ENCODE peak calls at places on chromosomes 2 and 18, in four cellular contexts. One of them, this sample, is unnamed.

GRCh38 chr2:7962191-7962590 is 719.7 kb upstream of the ID2 start:
- DNase-seq in CD8-positive, alpha-beta T cell: no peak
- DNase-seq in activated CD4-positive, CD25-positive, alpha-beta regulatory T cell treated with anti-CD3 and anti-CD28 coated beads, Interleukin-2, amount 50 U/mL, for 72 hours: no peak
- DNase-seq in HFF-Myc: no peak
- DNase-seq in this sample: no peak

GRCh38 chr18:7896164-7896563 is 329.0 kb downstream of the PTPRM start:
- DNase-seq in activated CD4-positive, CD25-positive, alpha-beta regulatory T cell treated with anti-CD3 and anti-CD28 coated beads, Interleukin-2, amount 50 U/mL, for 72 hours: no peak
- DNase-seq in CD8-positive, alpha-beta T cell: no peak
- DNase-seq in HFF-Myc: no peak
- DNase-seq in this sample: no peak

GRCh38 chr2:84494070-84494469 is 22.2 kb upstream of the DNAH6 start:
- DNase-seq in activated CD4-positive, CD25-positive, alpha-beta regulatory T cell treated with anti-CD3 and anti-CD28 coated beads, Interleukin-2, amount 50 U/mL, for 72 hours: no peak
- DNase-seq in HFF-Myc: no peak
- DNase-seq in CD8-positive, alpha-beta T cell: no peak
- DNase-seq in this sample: no peak

GRCh38 chr2:98806266-98806697 is 75.3 kb upstream of the MGAT4A start:
- DNase-seq in activated CD4-positive, CD25-positive, alpha-beta regulatory T cell treated with anti-CD3 and anti-CD28 coated beads, Interleukin-2, amount 50 U/mL, for 72 hours: no peak
- DNase-seq in HFF-Myc: no peak
- DNase-seq in CD8-positive, alpha-beta T cell: no peak
- DNase-seq in this sample: no peak

GRCh38 chr2:234981197-234982095 is 29.6 kb downstream of the SH3BP4 start:
- DNase-seq in HFF-Myc: peak
- DNase-seq in CD8-positive, alpha-beta T cell: no peak
- DNase-seq in activated CD4-positive, CD25-positive, alpha-beta regulatory T cell treated with anti-CD3 and anti-CD28 coated beads, Interleukin-2, amount 50 U/mL, for 72 hours: no peak
- DNase-seq in this sample: peak

GRCh38 chr2:24597181-24597870 is 106.3 kb downstream of the NCOA1 start:
- DNase-seq in activated CD4-positive, CD25-positive, alpha-beta regulatory T cell treated with anti-CD3 and anti-CD28 coated beads, Interleukin-2, amount 50 U/mL, for 72 hours: no peak
- DNase-seq in HFF-Myc: no peak
- DNase-seq in CD8-positive, alpha-beta T cell: no peak
- DNase-seq in this sample: no peak

GRCh38 chr18:24878289-24878688 is 417.9 kb downstream of the HRH4 start:
- DNase-seq in CD8-positive, alpha-beta T cell: no peak
- DNase-seq in HFF-Myc: no peak
- DNase-seq in activated CD4-positive, CD25-positive, alpha-beta regulatory T cell treated with anti-CD3 and anti-CD28 coated beads, Interleukin-2, amount 50 U/mL, for 72 hours: no peak
- DNase-seq in this sample: no peak

GRCh38 chr2:3785220-3785889 is 82.0 kb downstream of the DCDC2C start:
- DNase-seq in activated CD4-positive, CD25-positive, alpha-beta regulatory T cell treated with anti-CD3 and anti-CD28 coated beads, Interleukin-2, amount 50 U/mL, for 72 hours: no peak
- DNase-seq in HFF-Myc: peak
- DNase-seq in CD8-positive, alpha-beta T cell: no peak
- DNase-seq in this sample: no peak

GRCh38 chr2:215401896-215402379 is 33.9 kb downstream of the FN1 start:
- DNase-seq in HFF-Myc: peak
- DNase-seq in activated CD4-positive, CD25-positive, alpha-beta regulatory T cell treated with anti-CD3 and anti-CD28 coated beads, Interleukin-2, amount 50 U/mL, for 72 hours: no peak
- DNase-seq in CD8-positive, alpha-beta T cell: no peak
- DNase-seq in this sample: no peak

GRCh38 chr2:45944075-45944474 is 292.6 kb downstream of the PRKCE start:
- DNase-seq in HFF-Myc: peak
- DNase-seq in activated CD4-positive, CD25-positive, alpha-beta regulatory T cell treated with anti-CD3 and anti-CD28 coated beads, Interleukin-2, amount 50 U/mL, for 72 hours: no peak
- DNase-seq in CD8-positive, alpha-beta T cell: no peak
- DNase-seq in this sample: no peak

GRCh38 chr2:226216578-226216977 is 583.0 kb downstream of the IRS1 start:
- DNase-seq in CD8-positive, alpha-beta T cell: no peak
- DNase-seq in HFF-Myc: no peak
- DNase-seq in activated CD4-positive, CD25-positive, alpha-beta regulatory T cell treated with anti-CD3 and anti-CD28 coated beads, Interleukin-2, amount 50 U/mL, for 72 hours: no peak
- DNase-seq in this sample: no peak

GRCh38 chr2:24508878-24509277 is 17.8 kb downstream of the NCOA1 start:
- DNase-seq in HFF-Myc: no peak
- DNase-seq in activated CD4-positive, CD25-positive, alpha-beta regulatory T cell treated with anti-CD3 and anti-CD28 coated beads, Interleukin-2, amount 50 U/mL, for 72 hours: no peak
- DNase-seq in CD8-positive, alpha-beta T cell: no peak
- DNase-seq in this sample: no peak

GRCh38 chr2:240503848-240504247 is 53.9 kb downstream of the ANKMY1 start:
- DNase-seq in activated CD4-positive, CD25-positive, alpha-beta regulatory T cell treated with anti-CD3 and anti-CD28 coated beads, Interleukin-2, amount 50 U/mL, for 72 hours: no peak
- DNase-seq in HFF-Myc: no peak
- DNase-seq in CD8-positive, alpha-beta T cell: no peak
- DNase-seq in this sample: no peak

GRCh38 chr2:240817496-240818292 is 2.3 kb downstream of the KIF1A start:
- DNase-seq in CD8-positive, alpha-beta T cell: no peak
- DNase-seq in activated CD4-positive, CD25-positive, alpha-beta regulatory T cell treated with anti-CD3 and anti-CD28 coated beads, Interleukin-2, amount 50 U/mL, for 72 hours: no peak
- DNase-seq in HFF-Myc: no peak
- DNase-seq in this sample: no peak

GRCh38 chr2:164779383-164780057 is 62.1 kb downstream of the COBLL1 start:
- DNase-seq in CD8-positive, alpha-beta T cell: no peak
- DNase-seq in activated CD4-positive, CD25-positive, alpha-beta regulatory T cell treated with anti-CD3 and anti-CD28 coated beads, Interleukin-2, amount 50 U/mL, for 72 hours: no peak
- DNase-seq in HFF-Myc: no peak
- DNase-seq in this sample: no peak

GRCh38 chr2:161238559-161239415 is 69.4 kb upstream of the PSMD14 start:
- DNase-seq in activated CD4-positive, CD25-positive, alpha-beta regulatory T cell treated with anti-CD3 and anti-CD28 coated beads, Interleukin-2, amount 50 U/mL, for 72 hours: peak
- DNase-seq in CD8-positive, alpha-beta T cell: peak
- DNase-seq in HFF-Myc: no peak
- DNase-seq in this sample: peak

GRCh38 chr2:237650455-237650850 is 23.1 kb downstream of the LRRFIP1 start:
- DNase-seq in HFF-Myc: no peak
- DNase-seq in activated CD4-positive, CD25-positive, alpha-beta regulatory T cell treated with anti-CD3 and anti-CD28 coated beads, Interleukin-2, amount 50 U/mL, for 72 hours: no peak
- DNase-seq in CD8-positive, alpha-beta T cell: no peak
- DNase-seq in this sample: no peak

GRCh38 chr2:211225784-211226183 is 669.4 kb downstream of the CPS1 start:
- DNase-seq in CD8-positive, alpha-beta T cell: no peak
- DNase-seq in HFF-Myc: no peak
- DNase-seq in activated CD4-positive, CD25-positive, alpha-beta regulatory T cell treated with anti-CD3 and anti-CD28 coated beads, Interleukin-2, amount 50 U/mL, for 72 hours: no peak
- DNase-seq in this sample: no peak

GRCh38 chr2:211027976-211028375 is 471.6 kb downstream of the CPS1 start:
- DNase-seq in activated CD4-positive, CD25-positive, alpha-beta regulatory T cell treated with anti-CD3 and anti-CD28 coated beads, Interleukin-2, amount 50 U/mL, for 72 hours: no peak
- DNase-seq in HFF-Myc: no peak
- DNase-seq in CD8-positive, alpha-beta T cell: no peak
- DNase-seq in this sample: no peak

GRCh38 chr2:219358170-219359075 is 25.9 kb upstream of the RESP18 start:
- DNase-seq in HFF-Myc: no peak
- DNase-seq in CD8-positive, alpha-beta T cell: no peak
- DNase-seq in activated CD4-positive, CD25-positive, alpha-beta regulatory T cell treated with anti-CD3 and anti-CD28 coated beads, Interleukin-2, amount 50 U/mL, for 72 hours: no peak
- DNase-seq in this sample: no peak

GRCh38 chr2:84435331-84436081 is 23.6 kb downstream of the SUCLG1 start:
- DNase-seq in activated CD4-positive, CD25-positive, alpha-beta regulatory T cell treated with anti-CD3 and anti-CD28 coated beads, Interleukin-2, amount 50 U/mL, for 72 hours: no peak
- DNase-seq in HFF-Myc: no peak
- DNase-seq in CD8-positive, alpha-beta T cell: no peak
- DNase-seq in this sample: no peak

GRCh38 chr2:237896507-237896892 is 37.1 kb downstream of the RAMP1 start:
- DNase-seq in activated CD4-positive, CD25-positive, alpha-beta regulatory T cell treated with anti-CD3 and anti-CD28 coated beads, Interleukin-2, amount 50 U/mL, for 72 hours: no peak
- DNase-seq in CD8-positive, alpha-beta T cell: no peak
- DNase-seq in HFF-Myc: no peak
- DNase-seq in this sample: no peak

GRCh38 chr2:237154050-237154638 is 68.5 kb downstream of the COPS8 start:
- DNase-seq in CD8-positive, alpha-beta T cell: peak
- DNase-seq in activated CD4-positive, CD25-positive, alpha-beta regulatory T cell treated with anti-CD3 and anti-CD28 coated beads, Interleukin-2, amount 50 U/mL, for 72 hours: no peak
- DNase-seq in HFF-Myc: no peak
- DNase-seq in this sample: peak

GRCh38 chr2:157932480-157933205 is 56.5 kb upstream of the ACVR1 start:
- DNase-seq in activated CD4-positive, CD25-positive, alpha-beta regulatory T cell treated with anti-CD3 and anti-CD28 coated beads, Interleukin-2, amount 50 U/mL, for 72 hours: no peak
- DNase-seq in HFF-Myc: no peak
- DNase-seq in CD8-positive, alpha-beta T cell: no peak
- DNase-seq in this sample: peak

GRCh38 chr2:38443021-38443541 is 66.0 kb upstream of the ATL2 start:
- DNase-seq in HFF-Myc: no peak
- DNase-seq in CD8-positive, alpha-beta T cell: no peak
- DNase-seq in activated CD4-positive, CD25-positive, alpha-beta regulatory T cell treated with anti-CD3 and anti-CD28 coated beads, Interleukin-2, amount 50 U/mL, for 72 hours: no peak
- DNase-seq in this sample: no peak

GRCh38 chr2:105644174-105644980 is 100.3 kb upstream of the NCK2 start:
- DNase-seq in HFF-Myc: no peak
- DNase-seq in activated CD4-positive, CD25-positive, alpha-beta regulatory T cell treated with anti-CD3 and anti-CD28 coated beads, Interleukin-2, amount 50 U/mL, for 72 hours: no peak
- DNase-seq in CD8-positive, alpha-beta T cell: no peak
- DNase-seq in this sample: no peak

GRCh38 chr2:99636432-99637034 is 146.7 kb upstream of the REV1 start:
- DNase-seq in activated CD4-positive, CD25-positive, alpha-beta regulatory T cell treated with anti-CD3 and anti-CD28 coated beads, Interleukin-2, amount 50 U/mL, for 72 hours: no peak
- DNase-seq in HFF-Myc: no peak
- DNase-seq in CD8-positive, alpha-beta T cell: no peak
- DNase-seq in this sample: no peak

GRCh38 chr2:240151477-240152031 is 11.1 kb upstream of the OTOS start:
- DNase-seq in CD8-positive, alpha-beta T cell: no peak
- DNase-seq in HFF-Myc: no peak
- DNase-seq in activated CD4-positive, CD25-positive, alpha-beta regulatory T cell treated with anti-CD3 and anti-CD28 coated beads, Interleukin-2, amount 50 U/mL, for 72 hours: no peak
- DNase-seq in this sample: no peak

GRCh38 chr2:96501471-96501874 is 3.7 kb downstream of the NEURL3 start:
- DNase-seq in HFF-Myc: no peak
- DNase-seq in activated CD4-positive, CD25-positive, alpha-beta regulatory T cell treated with anti-CD3 and anti-CD28 coated beads, Interleukin-2, amount 50 U/mL, for 72 hours: no peak
- DNase-seq in CD8-positive, alpha-beta T cell: no peak
- DNase-seq in this sample: no peak

GRCh38 chr2:42752299-42752698 is 11.6 kb downstream of the OXER1 start:
- DNase-seq in HFF-Myc: no peak
- DNase-seq in CD8-positive, alpha-beta T cell: no peak
- DNase-seq in activated CD4-positive, CD25-positive, alpha-beta regulatory T cell treated with anti-CD3 and anti-CD28 coated beads, Interleukin-2, amount 50 U/mL, for 72 hours: no peak
- DNase-seq in this sample: no peak